ENCODE peak calls at places on chromosomes 4 and X, in eight cellular contexts. P is AG04449; G is dorsolateral prefrontal cortex; J is AG09309; I is transverse colon; M is CD8-positive, alpha-beta T cell; V is neural progenitor cell; R is fibroblast of pulmonary artery. H is an unnamed sample.

GRCh38 chr4:26746742-26747351 is 113.8 kb upstream of the STIM2 start:
- DNase-seq in V (no peak), I (no peak), J (no peak), R (no peak), M (no peak), G (no peak), P (no peak), H (no peak)

GRCh38 chrX:24242649-24243556 is 71.0 kb downstream of the SUPT20HL2 start:
- DNase-seq in I (peak), M (no peak), P (no peak), G (no peak), J (peak), R (peak), V (no peak), H (peak)

GRCh38 chrX:17888421-17888820 is 27.3 kb upstream of the RAI2 start:
- DNase-seq in V (no peak), R (no peak), M (no peak), G (no peak), I (no peak), J (no peak), P (no peak), H (no peak)

GRCh38 chr4:40180356-40180755 is 16.5 kb upstream of the RHOH start:
- DNase-seq in V (no peak), R (peak), I (no peak), G (no peak), M (no peak), P (peak), J (peak), H (peak)

GRCh38 chr4:104294811-104295210 is 199.9 kb downstream of the CXXC4 start:
- DNase-seq in J (no peak), M (no peak), P (no peak), G (no peak), I (no peak), R (no peak), V (no peak), H (no peak)

GRCh38 chr4:7375427-7375826 is 59.3 kb downstream of the PSAPL1 start:
- DNase-seq in J (peak), I (no peak), P (no peak), M (no peak), G (peak), R (no peak), V (no peak), H (no peak)

GRCh38 chr4:13980317-13980716 is 352.8 kb upstream of the BOD1L1 start:
- DNase-seq in I (no peak), R (peak), G (no peak), P (peak), V (no peak), J (peak), M (no peak), H (peak)

GRCh38 chrX:18886344-18887161 is 97.4 kb downstream of the PHKA2 start:
- DNase-seq in J (no peak), P (no peak), M (peak), G (peak), V (peak), R (peak), I (peak), H (peak)

GRCh38 chrX:106481341-106481740 is 130.4 kb upstream of the RADX start:
- DNase-seq in G (peak), V (peak), I (peak), P (no peak), M (no peak), J (peak), R (peak), H (peak)

GRCh38 chrX:133005038-133005437 is 46.6 kb upstream of the HS6ST2 start:
- DNase-seq in M (no peak), P (no peak), G (no peak), I (no peak), R (peak), J (no peak), V (peak), H (peak)

GRCh38 chrX:129932137-129932791 is 26.3 kb downstream of the UTP14A start:
- DNase-seq in I (peak), M (peak), J (peak), P (peak), G (peak), R (peak), V (peak), H (peak)

GRCh38 chrX:129933700-129934099 is 27.7 kb downstream of the UTP14A start:
- DNase-seq in M (no peak), V (no peak), G (no peak), R (no peak), I (no peak), J (no peak), P (no peak), H (no peak)

GRCh38 chrX:129932792-129933321 is 26.9 kb downstream of the UTP14A start:
- DNase-seq in M (no peak), G (no peak), J (no peak), P (no peak), V (peak), R (no peak), I (peak), H (no peak)

GRCh38 chrX:129930941-129931410 is 25.0 kb downstream of the UTP14A start:
- DNase-seq in R (peak), G (no peak), I (no peak), V (no peak), M (no peak), J (no peak), P (no peak), H (no peak)

DNA sequence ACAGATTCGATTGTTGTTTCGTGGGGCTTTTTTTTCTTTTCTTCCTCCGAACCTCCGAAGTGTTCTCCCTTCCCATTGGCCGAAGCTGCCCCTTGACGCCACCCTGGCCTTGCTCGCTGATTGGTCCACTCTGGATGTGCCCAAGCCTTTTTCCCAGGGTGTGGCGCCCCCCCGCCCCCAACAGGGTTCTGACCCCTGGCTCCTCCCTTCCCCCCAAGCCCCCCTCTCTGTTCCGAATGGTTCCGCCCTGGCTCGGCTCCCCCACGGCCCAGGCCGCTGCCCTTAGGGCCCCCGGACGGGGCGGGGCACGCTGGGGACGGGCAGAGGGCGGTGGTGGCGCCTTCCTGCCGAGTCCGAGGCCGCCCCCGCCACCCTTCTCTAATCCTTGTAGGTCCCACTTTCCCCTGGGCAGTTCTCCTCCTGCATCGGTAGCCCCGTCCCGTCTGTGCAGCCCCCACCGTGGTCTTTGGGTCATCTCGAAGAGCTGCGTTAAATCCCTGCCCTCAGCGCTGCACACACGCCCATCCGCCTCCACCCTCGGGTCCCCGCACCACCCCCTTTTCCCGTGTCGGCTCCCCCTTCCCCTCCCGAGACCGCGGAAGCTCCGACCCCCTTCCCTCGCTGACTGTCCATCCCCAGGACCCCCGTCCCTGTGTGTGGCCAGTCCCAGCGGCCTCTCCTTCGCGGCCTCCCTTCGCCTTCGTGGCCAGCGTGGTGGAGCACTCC is 25.6 kb downstream of the UTP14A start:
- DNase-seq in J (peak), G (peak), M (peak), V (peak), P (peak), R (peak), I (peak), H (peak)
- H3K4me3 ChIP-seq in J (peak), G (peak), M (peak), V (peak), P (peak), R (peak), I (peak), H (peak)

GRCh38 chr4:55409468-55410171 is 13.9 kb downstream of the TMEM165 start:
- DNase-seq in M (no peak), J (no peak), R (peak), V (peak), P (no peak), G (no peak), I (no peak), H (peak)
- TF ChIP-seq CTCF in M (no peak), J (peak), R (peak), V (peak), P (peak), G (peak), I (no peak), H (peak)

GRCh38 chr4:94545296-94545695 is 93.6 kb downstream of the PDLIM5 start:
- DNase-seq in I (no peak), G (no peak), M (no peak), V (no peak), J (no peak), R (peak), P (no peak), H (peak)
- H3K4me3 ChIP-seq in I (no peak), G (no peak), M (no peak), V (no peak), J (no peak), R (peak), P (no peak), H (no peak)

GRCh38 chrX:87578978-87579377 is 61.4 kb downstream of the KLHL4 start:
- DNase-seq in G (no peak), J (no peak), R (peak), I (no peak), V (peak), M (no peak), P (no peak), H (no peak)
- TF ChIP-seq CTCF in G (peak), J (no peak), R (peak), I (no peak), V (peak), M (no peak), P (no peak), H (peak)

GRCh38 chrX:2432298-2432863 is 68.4 kb downstream of the DHRSX start:
- DNase-seq in J (no peak), R (no peak), P (no peak), V (no peak), M (no peak), I (no peak), G (no peak), H (no peak)
- H3K4me3 ChIP-seq in J (no peak), R (no peak), P (no peak), V (no peak), M (no peak), I (no peak), G (no peak), H (no peak)

GRCh38 chrX:45630078-45630477 is 429.4 kb upstream of the DIPK2B start:
- DNase-seq in M (no peak), I (no peak), V (no peak), J (no peak), P (no peak), G (no peak), R (no peak), H (no peak)

GRCh38 chrX:45628041-45628440 is 427.4 kb upstream of the DIPK2B start:
- DNase-seq in R (peak), J (no peak), I (no peak), G (no peak), V (no peak), P (no peak), M (no peak), H (no peak)

GRCh38 chrX:45633419-45633818 is 432.7 kb upstream of the DIPK2B start:
- DNase-seq in G (no peak), J (no peak), V (no peak), M (no peak), I (no peak), P (no peak), R (no peak), H (no peak)

GRCh38 chrX:45632506-45632905 is 431.8 kb upstream of the DIPK2B start:
- DNase-seq in G (no peak), I (no peak), J (no peak), P (no peak), R (no peak), M (no peak), V (no peak), H (no peak)
- TF ChIP-seq CTCF in G (no peak), I (no peak), J (no peak), P (no peak), R (no peak), M (no peak), V (no peak), H (no peak)

GRCh38 chr4:56910172-56910967 is 2.7 kb downstream of the REST start:
- DNase-seq in V (peak), R (no peak), P (no peak), M (no peak), J (no peak), G (no peak), I (no peak), H (no peak)
- H3K4me3 ChIP-seq in V (peak), R (peak), P (peak), M (peak), J (peak), G (peak), I (no peak), H (peak)

GRCh38 chr4:24974252-24974580 is 56.5 kb downstream of the LGI2 start:
- DNase-seq in P (no peak), M (no peak), V (no peak), R (no peak), I (peak), J (no peak), G (no peak), H (no peak)

GRCh38 chr4:24979554-24979953 is 51.2 kb downstream of the LGI2 start:
- DNase-seq in V (no peak), J (no peak), P (no peak), R (peak), G (no peak), I (peak), M (no peak), H (no peak)

GRCh38 chr4:24973471-24974251 is 57.1 kb downstream of the LGI2 start:
- DNase-seq in I (peak), R (peak), J (peak), V (no peak), P (no peak), G (no peak), M (no peak), H (no peak)

GRCh38 chr4:24978291-24979072 is 52.3 kb downstream of the LGI2 start:
- DNase-seq in R (no peak), I (no peak), M (no peak), P (no peak), G (no peak), V (no peak), J (no peak), H (no peak)

GRCh38 chr4:24975505-24975904 is 55.2 kb downstream of the LGI2 start:
- DNase-seq in R (no peak), G (no peak), P (no peak), J (no peak), M (no peak), V (no peak), I (no peak), H (no peak)
- TF ChIP-seq CTCF in R (no peak), G (no peak), P (no peak), J (no peak), M (no peak), V (no peak), I (no peak), H (no peak)

GRCh38 chr4:114603455-114603854 is 4.8 kb downstream of the UGT8 start:
- DNase-seq in J (no peak), G (no peak), M (no peak), V (no peak), R (no peak), P (no peak), I (peak), H (no peak)
- H3K4me3 ChIP-seq in J (no peak), G (peak), M (no peak), V (no peak), R (no peak), P (no peak), I (no peak), H (no peak)

GRCh38 chrX:72573158-72573511 is 492 bp upstream of the HDAC8 start:
- DNase-seq in M (no peak), I (no peak), P (no peak), J (no peak), R (no peak), G (no peak), V (no peak), H (no peak)
- TF ChIP-seq CTCF in M (no peak), I (no peak), P (no peak), J (no peak), R (no peak), G (no peak), V (no peak), H (no peak)